ENCODE peak calls at places on chromosome 10, in six cellular contexts. One of them, this sample, is unnamed.

GRCh38 chr10:123203393-123204126 is 49.4 kb downstream of the BUB3 start:
- DNase-seq in H1: no peak
- DNase-seq in H9: no peak
- DNase-seq in IMR-90: no peak
- DNase-seq in neuronal stem cell: no peak
- DNase-seq in mesenchymal stem cell: no peak
- DNase-seq in this sample: no peak

GRCh38 chr10:15879058-15879457 is 18.8 kb upstream of the MINDY3 start:
- DNase-seq in H9: no peak
- DNase-seq in mesenchymal stem cell: peak; percentile 47
- DNase-seq in H1: no peak
- DNase-seq in neuronal stem cell: no peak
- DNase-seq in IMR-90: peak; percentile 40
- DNase-seq in this sample: no peak

GRCh38 chr10:88794731-88795130 is 7.8 kb upstream of the LIPM start:
- DNase-seq in mesenchymal stem cell: no peak
- DNase-seq in H9: no peak
- DNase-seq in H1: no peak
- DNase-seq in IMR-90: no peak
- DNase-seq in neuronal stem cell: no peak
- DNase-seq in this sample: no peak

GRCh38 chr10:3412646-3413045 is 240.1 kb upstream of the PITRM1 start:
- DNase-seq in H1: no peak
- DNase-seq in neuronal stem cell: no peak
- DNase-seq in IMR-90: no peak
- DNase-seq in H9: no peak
- DNase-seq in mesenchymal stem cell: no peak
- DNase-seq in this sample: no peak

GRCh38 chr10:88958721-88959120 is 6.1 kb upstream of the ACTA2 start:
- DNase-seq in mesenchymal stem cell: no peak
- DNase-seq in neuronal stem cell: no peak
- DNase-seq in IMR-90: no peak
- DNase-seq in H9: no peak
- DNase-seq in H1: no peak
- DNase-seq in this sample: no peak

GRCh38 chr10:11082551-11082950 is 64.9 kb downstream of the CELF2 start:
- DNase-seq in neuronal stem cell: no peak
- DNase-seq in H1: no peak
- DNase-seq in mesenchymal stem cell: no peak
- DNase-seq in IMR-90: peak; percentile 1
- DNase-seq in H9: no peak
- DNase-seq in this sample: no peak

GRCh38 chr10:35447693-35448407 is 111.5 kb downstream of the CCNY start:
- DNase-seq in IMR-90: peak; percentile 72
- DNase-seq in H9: peak; percentile 61
- DNase-seq in H1: peak; percentile 15
- DNase-seq in neuronal stem cell: no peak
- DNase-seq in mesenchymal stem cell: peak; percentile 36
- DNase-seq in this sample: peak; percentile 75

GRCh38 chr10:132585732-132586722 is 48.4 kb downstream of the INPP5A start:
- DNase-seq in H9: no peak
- DNase-seq in H1: no peak
- DNase-seq in IMR-90: no peak
- DNase-seq in mesenchymal stem cell: no peak
- DNase-seq in neuronal stem cell: no peak
- DNase-seq in this sample: no peak

GRCh38 chr10:129373718-129374117 is 93.3 kb upstream of the MGMT start:
- DNase-seq in mesenchymal stem cell: no peak
- DNase-seq in IMR-90: no peak
- DNase-seq in H9: no peak
- DNase-seq in H1: no peak
- DNase-seq in neuronal stem cell: no peak
- DNase-seq in this sample: no peak

GRCh38 chr10:50400694-50401093 is 149.4 kb upstream of the ASAH2 start:
- DNase-seq in H1: no peak
- DNase-seq in neuronal stem cell: no peak
- DNase-seq in IMR-90: no peak
- DNase-seq in mesenchymal stem cell: peak; percentile 85
- DNase-seq in H9: no peak
- DNase-seq in this sample: no peak

GRCh38 chr10:34981834-34982233 is 108.3 kb downstream of the CUL2 start:
- DNase-seq in H9: no peak
- DNase-seq in IMR-90: no peak
- DNase-seq in mesenchymal stem cell: no peak
- DNase-seq in neuronal stem cell: no peak
- DNase-seq in H1: no peak
- DNase-seq in this sample: no peak

GRCh38 chr10:1809139-1809755 is 71.9 kb upstream of the ADARB2 start:
- DNase-seq in neuronal stem cell: no peak
- DNase-seq in H9: no peak
- DNase-seq in IMR-90: no peak
- DNase-seq in H1: no peak
- DNase-seq in mesenchymal stem cell: no peak
- DNase-seq in this sample: no peak

GRCh38 chr10:86645111-86645445 is 9.3 kb upstream of the OPN4 start:
- DNase-seq in IMR-90: no peak
- DNase-seq in mesenchymal stem cell: no peak
- DNase-seq in H1: no peak
- DNase-seq in neuronal stem cell: no peak
- DNase-seq in H9: peak; percentile 28
- DNase-seq in this sample: no peak

GRCh38 chr10:68095176-68095575 is 14.1 kb upstream of the MYPN start:
- DNase-seq in IMR-90: peak; percentile 78
- DNase-seq in neuronal stem cell: no peak
- DNase-seq in mesenchymal stem cell: no peak
- DNase-seq in H1: no peak
- DNase-seq in H9: no peak
- DNase-seq in this sample: peak; percentile 60

GRCh38 chr10:28382520-28383269 is 79.8 kb upstream of the MPP7 start:
- DNase-seq in H1: no peak
- DNase-seq in IMR-90: peak; percentile 72
- DNase-seq in neuronal stem cell: no peak
- DNase-seq in mesenchymal stem cell: peak; percentile 22
- DNase-seq in H9: no peak
- DNase-seq in this sample: no peak

GRCh38 chr10:127977368-127978009 is 70.6 kb downstream of the PTPRE start:
- DNase-seq in H1: no peak
- DNase-seq in IMR-90: peak; percentile 44
- DNase-seq in neuronal stem cell: no peak
- DNase-seq in mesenchymal stem cell: peak; percentile 97
- DNase-seq in H9: peak; percentile 29
- DNase-seq in this sample: peak; percentile 45

GRCh38 chr10:102831322-102832071 is 5.7 kb downstream of the CYP17A1 start:
- DNase-seq in H1: no peak
- DNase-seq in IMR-90: peak; percentile 39
- DNase-seq in neuronal stem cell: no peak
- DNase-seq in H9: no peak
- DNase-seq in mesenchymal stem cell: no peak
- DNase-seq in this sample: no peak

GRCh38 chr10:63664341-63664885 is 143.2 kb downstream of the REEP3 start:
- DNase-seq in H9: no peak
- DNase-seq in H1: no peak
- DNase-seq in IMR-90: no peak
- DNase-seq in neuronal stem cell: no peak
- DNase-seq in mesenchymal stem cell: no peak
- DNase-seq in this sample: no peak

GRCh38 chr10:110456523-110457091 is 41.1 kb upstream of the DUSP5 start:
- DNase-seq in H1: no peak
- DNase-seq in neuronal stem cell: no peak
- DNase-seq in mesenchymal stem cell: no peak
- DNase-seq in H9: no peak
- DNase-seq in IMR-90: peak; percentile 67
- DNase-seq in this sample: peak; percentile 100

GRCh38 chr10:13346280-13346819 is 1.7 kb downstream of the SEPHS1 start:
- DNase-seq in IMR-90: peak; percentile 71
- DNase-seq in mesenchymal stem cell: peak; percentile 61
- DNase-seq in H9: no peak
- DNase-seq in H1: no peak
- DNase-seq in neuronal stem cell: no peak
- DNase-seq in this sample: no peak

GRCh38 chr10:13349776-13350274 is 1.7 kb upstream of the SEPHS1 start:
- DNase-seq in H1: peak; percentile 97
- DNase-seq in H9: peak; percentile 96
- DNase-seq in mesenchymal stem cell: peak; percentile 71
- DNase-seq in neuronal stem cell: no peak
- DNase-seq in IMR-90: peak; percentile 54
- DNase-seq in this sample: peak; percentile 23

GRCh38 chr10:13346912-13347234 is 1.2 kb downstream of the SEPHS1 start:
- DNase-seq in mesenchymal stem cell: no peak
- DNase-seq in neuronal stem cell: no peak
- DNase-seq in H1: no peak
- DNase-seq in H9: no peak
- DNase-seq in IMR-90: no peak
- DNase-seq in this sample: no peak

GRCh38 chr10:13347235-13348156 is 597 bp downstream of the SEPHS1 start:
- DNase-seq in H9: no peak
- DNase-seq in IMR-90: peak; percentile 70
- DNase-seq in H1: no peak
- DNase-seq in mesenchymal stem cell: peak; percentile 80
- DNase-seq in neuronal stem cell: peak; percentile 76
- DNase-seq in this sample: peak; percentile 58

GRCh38 chr10:13348216-13349017 is at the start of gene SEPHS1:
- DNase-seq in H9: peak; percentile 83
- DNase-seq in mesenchymal stem cell: peak; percentile 76
- DNase-seq in IMR-90: peak; percentile 53
- DNase-seq in H1: peak; percentile 54
- DNase-seq in neuronal stem cell: peak; percentile 60
- DNase-seq in this sample: peak; percentile 53
- H3K9me3 ChIP-seq in H9: no peaks in the 10 kb centered on the region
- H3K9me3 ChIP-seq in mesenchymal stem cell: no peaks in the 10 kb centered on the region
- H3K9me3 ChIP-seq in IMR-90: no peaks in the 10 kb centered on the region
- H3K9me3 ChIP-seq in H1: no peaks in the 10 kb centered on the region
- H3K9me3 ChIP-seq in neuronal stem cell: no peaks in the 10 kb centered on the region
- H3K9me3 ChIP-seq in this sample: peaks cover 2% of the 10 kb centered on the region

GRCh38 chr10:119207713-119208552 is 562 bp downstream of the GRK5 start:
- DNase-seq in neuronal stem cell: peak; percentile 58
- DNase-seq in H1: no peak
- DNase-seq in mesenchymal stem cell: peak; percentile 76
- DNase-seq in H9: no peak
- DNase-seq in IMR-90: peak; percentile 62
- DNase-seq in this sample: peak; percentile 70

GRCh38 chr10:119206603-119207366 is 586 bp upstream of the GRK5 start:
- DNase-seq in mesenchymal stem cell: peak; percentile 77
- DNase-seq in neuronal stem cell: peak; percentile 73
- DNase-seq in IMR-90: peak; percentile 59
- DNase-seq in H1: no peak
- DNase-seq in H9: peak; percentile 64
- DNase-seq in this sample: peak; percentile 69

GRCh38 chr10:119208553-119208940 is 1.2 kb downstream of the GRK5 start:
- DNase-seq in mesenchymal stem cell: peak; percentile 44
- DNase-seq in neuronal stem cell: no peak
- DNase-seq in H9: no peak
- DNase-seq in H1: no peak
- DNase-seq in IMR-90: no peak
- DNase-seq in this sample: peak; percentile 9

GRCh38 chr10:119207367-119207668 is at the start of gene GRK5:
- DNase-seq in H9: peak; percentile 94
- DNase-seq in mesenchymal stem cell: peak; percentile 98
- DNase-seq in H1: peak; percentile 80
- DNase-seq in neuronal stem cell: peak; percentile 96
- DNase-seq in IMR-90: peak; percentile 98
- DNase-seq in this sample: peak; percentile 97

GRCh38 chr10:119205926-119206602 is 1.3 kb upstream of the GRK5 start:
- DNase-seq in mesenchymal stem cell: no peak
- DNase-seq in H1: no peak
- DNase-seq in H9: peak; percentile 49
- DNase-seq in IMR-90: no peak
- DNase-seq in neuronal stem cell: no peak
- DNase-seq in this sample: no peak
- H4K8ac ChIP-seq in mesenchymal stem cell: peak overlapping the region; percentile 60
- H4K8ac ChIP-seq in H1: peak overlapping the region; percentile 28
- H4K8ac ChIP-seq in H9: no peak overlapping the region
- H4K8ac ChIP-seq in IMR-90: peak overlapping the region; percentile 59
- H4K8ac ChIP-seq in neuronal stem cell: no peak overlapping the region
- H4K8ac ChIP-seq in this sample: peak overlapping the region; percentile 64

DNA sequence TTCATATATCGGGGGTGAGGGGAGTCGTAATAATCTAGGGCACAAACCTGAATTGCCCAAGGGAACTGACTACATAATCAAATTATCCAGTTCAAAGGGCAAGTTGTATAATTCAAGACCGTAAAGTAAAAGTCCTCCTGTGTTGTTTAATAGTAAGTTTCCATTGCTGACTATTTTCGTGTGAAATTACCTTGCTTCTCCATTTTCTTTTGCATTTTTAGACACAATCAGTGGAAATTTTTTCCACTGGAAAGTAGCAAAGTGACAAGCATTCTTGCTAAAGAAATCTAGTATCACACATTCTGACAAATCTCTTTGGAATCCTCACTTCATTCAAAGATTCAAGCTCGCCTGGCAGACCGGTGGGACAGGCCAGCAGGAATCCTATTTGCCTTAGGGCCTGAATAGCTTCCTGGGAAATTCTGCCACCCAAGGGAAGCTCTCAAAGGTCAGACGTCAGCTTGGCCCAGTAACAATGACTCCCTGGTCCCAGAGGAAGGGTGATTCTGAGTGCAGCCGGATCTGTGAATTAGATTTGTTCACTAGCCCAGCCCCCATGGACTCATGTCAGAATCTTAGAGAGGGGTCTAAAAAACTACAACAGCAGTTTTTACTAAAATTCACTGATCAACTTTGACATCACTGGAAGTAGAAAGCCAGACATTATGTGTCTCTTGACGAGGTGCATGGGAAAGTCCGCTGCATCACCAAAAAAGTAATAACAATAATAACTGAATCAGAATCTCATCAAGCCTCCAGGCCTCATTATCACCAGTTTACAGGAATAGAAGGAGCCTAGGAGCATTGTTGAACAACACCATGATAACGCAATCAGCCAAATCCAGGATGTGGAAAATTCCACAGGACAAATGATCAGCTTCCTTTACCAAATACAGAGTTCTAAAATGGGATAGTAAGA is 161.0 kb downstream of the SKIDA1 start:
- DNase-seq in neuronal stem cell: peak; percentile 79
- DNase-seq in H9: peak; percentile 89
- DNase-seq in IMR-90: peak; percentile 74
- DNase-seq in mesenchymal stem cell: peak; percentile 82
- DNase-seq in H1: peak; percentile 84
- DNase-seq in this sample: peak; percentile 99
- H2BK5ac ChIP-seq in neuronal stem cell: no peak overlapping the region
- H2BK5ac ChIP-seq in H9: no peak overlapping the region
- H2BK5ac ChIP-seq in IMR-90: peak overlapping the region; percentile 49
- H2BK5ac ChIP-seq in mesenchymal stem cell: peak overlapping the region; percentile 35
- H2BK5ac ChIP-seq in H1: peak overlapping the region; percentile 68
- H2BK5ac ChIP-seq in this sample: peak overlapping the region; percentile 93

DNA sequence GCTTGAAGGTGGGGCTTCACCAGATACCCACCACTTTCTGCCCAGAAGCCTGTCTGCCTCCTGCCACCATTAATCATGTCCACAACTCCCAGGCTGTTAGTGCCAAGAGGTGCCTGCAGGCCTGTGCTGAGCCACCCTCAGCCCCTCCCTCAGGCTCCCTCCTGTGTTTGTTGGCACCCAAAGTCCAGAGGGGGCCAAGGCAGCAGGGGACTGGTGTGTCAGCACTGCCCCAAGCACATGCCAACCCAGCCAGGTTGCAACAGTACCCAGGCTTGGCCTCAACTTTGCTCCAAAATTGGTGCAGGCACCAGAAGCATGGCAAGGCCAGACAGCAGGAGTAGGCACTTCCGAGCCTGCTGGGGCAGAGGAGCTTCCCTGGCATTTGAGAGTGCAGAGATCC is 111.3 kb downstream of the HPSE2 start:
- DNase-seq in H1: no peak
- DNase-seq in mesenchymal stem cell: no peak
- DNase-seq in neuronal stem cell: no peak
- DNase-seq in H9: no peak
- DNase-seq in IMR-90: no peak
- DNase-seq in this sample: no peak
- H3K9me3 ChIP-seq in H1: peaks cover 21% of the 10 kb centered on the region
- H3K9me3 ChIP-seq in mesenchymal stem cell: peaks cover 10% of the 10 kb centered on the region
- H3K9me3 ChIP-seq in neuronal stem cell: no peaks in the 10 kb centered on the region
- H3K9me3 ChIP-seq in H9: peaks cover 11% of the 10 kb centered on the region
- H3K9me3 ChIP-seq in IMR-90: no peaks in the 10 kb centered on the region
- H3K9me3 ChIP-seq in this sample: peaks cover 14% of the 10 kb centered on the region